ENCODE peak calls at places on chromosomes 12 and 14, in eight cellular contexts. K is adipocyte; A is lower lobe of right lung; H is CD8-positive, alpha-beta T cell; Z is right atrium auricular region; M is stomach; P is RWPE2; D is fibroblast of lung. L is an unnamed sample.
A peak's percentile ranks its signal among the peaks of the same experiment; 100 is the strongest.

GRCh38 chr14:39339003-39339402 is 93.2 kb downstream of the FBXO33 start:
- DNase-seq in H (no peak), D (no peak), P (no peak), M (peak; percentile 68), Z (no peak), K (no peak), A (no peak), L (no peak)

GRCh38 chr12:78970041-78970440 is 105.5 kb downstream of the SYT1 start:
- DNase-seq in D (peak; percentile 17), Z (no peak), K (no peak), H (no peak), A (no peak), P (no peak), M (no peak), L (no peak)

GRCh38 chr14:104688755-104689619 is at the start of gene INF2:
- DNase-seq in D (peak; percentile 45), M (peak; percentile 72), A (peak; percentile 75), Z (no peak), P (no peak), H (peak; percentile 64), K (peak; percentile 84), L (peak; percentile 66)

GRCh38 chr12:56315256-56315625 is 547 bp downstream of the CNPY2 start:
- DNase-seq in D (no peak), K (peak; percentile 27), H (no peak), Z (no peak), M (no peak), P (no peak), A (no peak), L (no peak)

GRCh38 chr14:59254146-59254910 is 65.9 kb downstream of the DAAM1 start:
- DNase-seq in A (peak; percentile 65), H (no peak), Z (peak; percentile 80), M (peak; percentile 31), D (peak; percentile 98), K (peak; percentile 95), P (no peak), L (peak; percentile 87)

GRCh38 chr12:2462087-2462486 is 332.7 kb upstream of the FKBP4 start:
- DNase-seq in K (no peak), P (peak; percentile 77), Z (no peak), M (no peak), D (no peak), A (no peak), H (no peak), L (no peak)

GRCh38 chr14:70192915-70193314 is 4.2 kb upstream of the SLC8A3 start:
- DNase-seq in K (no peak), D (no peak), Z (no peak), M (no peak), H (no peak), P (no peak), A (no peak), L (no peak)

GRCh38 chr14:71478542-71478941 is 453.7 kb upstream of the RGS6 start:
- DNase-seq in H (no peak), D (peak; percentile 14), M (no peak), K (no peak), A (no peak), Z (no peak), P (no peak), L (no peak)

GRCh38 chr12:25249951-25250738 is 584 bp downstream of the KRAS start:
- DNase-seq in Z (no peak), K (peak; percentile 62), D (no peak), H (peak; percentile 66), P (no peak), A (peak; percentile 79), M (peak; percentile 62), L (peak; percentile 48)

GRCh38 chr12:57435288-57435687 is 704 bp downstream of the INHBC start:
- DNase-seq in D (no peak), K (no peak), P (no peak), H (no peak), M (no peak), Z (no peak), A (no peak), L (no peak)
- H3K4me3 ChIP-seq in D (no peak overlapping the region), K (no peak overlapping the region), P (no peak overlapping the region), H (no peak overlapping the region), M (no peak overlapping the region), Z (no peak overlapping the region), A (no peak overlapping the region), L (no peak overlapping the region)

DNA sequence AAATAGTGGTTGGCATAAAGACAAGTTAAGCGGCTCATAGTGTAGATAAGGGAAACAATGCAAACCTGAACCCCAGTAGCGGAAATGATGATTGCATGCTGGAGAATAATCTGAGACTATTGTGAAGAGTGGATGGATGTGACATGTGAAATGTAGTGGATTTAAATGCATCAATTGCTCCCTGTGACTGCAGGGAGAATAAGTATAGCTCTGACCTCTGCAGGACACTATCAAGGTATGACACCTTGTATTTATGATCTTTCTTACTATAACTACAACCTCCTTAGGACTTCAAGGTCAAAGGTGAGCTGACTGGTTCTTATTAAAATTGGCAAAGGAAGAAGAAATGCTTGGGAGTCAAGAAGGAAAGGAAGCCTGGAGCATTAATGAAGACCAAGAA is 285.6 kb downstream of the GRIN2B start:
- DNase-seq in K (no peak), Z (no peak), A (no peak), H (no peak), P (no peak), D (no peak), M (no peak), L (no peak)
- H3K36me3 ChIP-seq in K (no peaks in the 10 kb centered on the region), Z (no peaks in the 10 kb centered on the region), A (no peaks in the 10 kb centered on the region), H (no peaks in the 10 kb centered on the region), P (no peaks in the 10 kb centered on the region), D (no peaks in the 10 kb centered on the region), M (no peaks in the 10 kb centered on the region), L (no peaks in the 10 kb centered on the region)

GRCh38 chr12:38162013-38162412 is 154.6 kb upstream of the ALG10B start:
- DNase-seq in D (no peak), Z (no peak), K (no peak), P (no peak), A (no peak), M (no peak), H (no peak), L (no peak)
- H3K9me3 ChIP-seq in D (no peaks in the 10 kb centered on the region), Z (no peaks in the 10 kb centered on the region), K (no peaks in the 10 kb centered on the region), P (no peaks in the 10 kb centered on the region), A (no peaks in the 10 kb centered on the region), M (no peaks in the 10 kb centered on the region), H (no peaks in the 10 kb centered on the region), L (no peaks in the 10 kb centered on the region)

DNA sequence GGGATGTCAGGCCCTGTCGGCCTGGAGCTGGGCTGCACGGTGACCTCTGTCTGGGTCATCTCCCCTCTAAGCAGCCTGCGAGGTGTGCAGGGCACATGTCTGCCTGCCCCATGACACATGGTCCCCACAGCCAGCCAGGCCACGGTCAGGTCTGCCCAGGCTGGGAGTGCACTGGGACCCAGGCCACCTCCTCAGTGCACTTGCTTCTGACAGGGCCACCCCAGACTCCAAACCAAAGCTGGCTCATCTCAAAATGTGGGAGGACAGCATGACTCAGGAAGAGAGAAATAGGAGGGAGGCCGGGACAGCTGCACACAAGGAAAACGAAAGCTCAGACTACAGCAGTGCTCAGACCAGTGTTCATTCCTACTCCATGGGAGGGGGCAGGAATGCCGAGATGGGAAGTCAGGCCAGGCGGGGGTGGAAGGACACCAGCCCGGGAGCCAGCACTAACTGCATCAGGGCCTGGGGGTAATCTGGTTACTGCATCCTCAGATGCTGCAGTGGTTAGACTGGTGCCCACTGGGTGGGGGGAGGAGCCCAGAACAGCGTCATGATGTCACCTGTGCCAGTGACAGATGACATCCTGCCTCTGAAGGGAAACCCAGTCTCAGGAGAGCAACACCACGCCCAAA is 4.0 kb downstream of the P2RX2 start:
- DNase-seq in H (no peak), A (no peak), P (no peak), M (no peak), Z (no peak), D (peak; percentile 83), K (peak; percentile 70), L (peak; percentile 79)
- H3K4me3 ChIP-seq in H (no peak overlapping the region), A (no peak overlapping the region), P (no peak overlapping the region), M (no peak overlapping the region), Z (peak overlapping the region; percentile 18), D (no peak overlapping the region), K (no peak overlapping the region), L (no peak overlapping the region)

GRCh38 chr14:102971314-102971713 is 48.9 kb downstream of the AMN start:
- DNase-seq in H (no peak), A (no peak), Z (no peak), P (no peak), D (no peak), K (no peak), M (no peak), L (no peak)

GRCh38 chr14:102971836-102972606 is 49.6 kb downstream of the AMN start:
- DNase-seq in H (no peak), Z (no peak), M (no peak), P (no peak), A (no peak), K (no peak), D (no peak), L (no peak)

GRCh38 chr14:102969060-102969791 is 46.8 kb downstream of the AMN start:
- DNase-seq in K (no peak), D (no peak), H (no peak), P (no peak), Z (no peak), M (no peak), A (no peak), L (no peak)

GRCh38 chr14:102968306-102968705 is 45.8 kb downstream of the AMN start:
- DNase-seq in D (no peak), Z (no peak), H (no peak), M (no peak), A (no peak), P (no peak), K (no peak), L (no peak)

GRCh38 chr14:102969901-102970300 is 47.4 kb downstream of the AMN start:
- DNase-seq in Z (no peak), K (no peak), M (no peak), A (no peak), P (no peak), H (no peak), D (no peak), L (no peak)
- H3K36me3 ChIP-seq in Z (peaks cover 97% of the 10 kb centered on the region), K (peaks cover 96% of the 10 kb centered on the region), M (peaks cover 100% of the 10 kb centered on the region), A (peaks cover 100% of the 10 kb centered on the region), P (peaks cover 95% of the 10 kb centered on the region), H (no peaks in the 10 kb centered on the region), D (peaks cover 38% of the 10 kb centered on the region), L (peaks cover 22% of the 10 kb centered on the region)

DNA sequence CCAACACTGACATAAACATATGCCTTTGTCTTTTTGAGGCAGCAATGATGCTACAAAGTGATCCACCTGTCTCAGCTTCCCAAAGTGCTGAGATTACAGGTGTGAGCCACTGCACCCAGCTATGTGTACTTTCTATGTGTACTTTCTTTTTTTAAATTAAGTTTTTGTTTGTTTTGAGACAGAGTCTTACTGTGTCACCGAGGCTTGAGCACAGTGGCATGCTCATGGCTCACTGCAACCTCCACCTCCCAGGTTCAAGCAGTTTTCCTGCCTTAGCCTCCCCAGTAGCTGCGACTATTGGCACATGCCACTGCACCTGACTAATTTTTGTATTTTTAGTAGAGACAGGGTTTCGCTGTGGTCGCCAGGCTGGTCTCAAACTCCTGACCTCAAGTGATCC is 172.5 kb upstream of the ALG10B start:
- DNase-seq in H (no peak), K (no peak), Z (no peak), M (no peak), D (no peak), P (no peak), A (no peak), L (no peak)
- H3K9me3 ChIP-seq in H (no peaks in the 10 kb centered on the region), K (no peaks in the 10 kb centered on the region), Z (peaks cover 6% of the 10 kb centered on the region), M (peaks cover 23% of the 10 kb centered on the region), D (no peaks in the 10 kb centered on the region), P (peaks cover 3% of the 10 kb centered on the region), A (peaks cover 12% of the 10 kb centered on the region), L (no peaks in the 10 kb centered on the region)

GRCh38 chr14:96424104-96424989 is 32.4 kb downstream of the AK7 start:
- DNase-seq in A (peak; percentile 54), Z (no peak), D (peak; percentile 83), M (peak; percentile 38), P (no peak), H (peak; percentile 53), K (peak; percentile 91), L (no peak)
- H3K4me3 ChIP-seq in A (peak overlapping the region; percentile 49), Z (peak overlapping the region; percentile 43), D (peak overlapping the region; percentile 73), M (peak overlapping the region; percentile 34), P (peak overlapping the region; percentile 22), H (peak overlapping the region; percentile 38), K (peak overlapping the region; percentile 79), L (no peak overlapping the region)